ENCODE peak calls at places on chromosomes 1 and 21, in nine cellular contexts. B is hepatocyte, T is fibroblast of lung, J is PC-3, L is endothelial cell of umbilical vein, P is HCT116, O is PC-9, Y is mammary epithelial cell, C is DND-41. A is an unnamed sample.

GRCh38 chr1:206493279-206493678 is 14.1 kb upstream of the RASSF5 start:
- DNase-seq in P (no peak), C (no peak), T (no peak), Y (no peak), B (no peak), L (no peak), J (no peak), O (no peak), A (no peak)

GRCh38 chr1:178134061-178134460 is 40.2 kb downstream of the RASAL2 start:
- DNase-seq in T (peak; percentile 89), L (peak; percentile 55), P (no peak), B (no peak), C (no peak), O (no peak), Y (peak; percentile 54), J (peak; percentile 19), A (peak; percentile 53)

GRCh38 chr1:55131801-55132200 is 83.4 kb downstream of the USP24 start:
- DNase-seq in T (peak; percentile 80), P (no peak), B (no peak), C (no peak), J (peak; percentile 49), L (peak; percentile 35), Y (peak; percentile 24), O (no peak), A (no peak)

GRCh38 chr1:161781995-161782394 is 15.9 kb downstream of the ATF6 start:
- DNase-seq in O (no peak), J (peak; percentile 41), P (no peak), B (no peak), L (no peak), T (peak; percentile 44), Y (no peak), C (no peak), A (no peak)

GRCh38 chr1:155860939-155861496 is 1.7 kb downstream of the SYT11 start:
- DNase-seq in P (no peak), Y (no peak), T (no peak), J (no peak), C (no peak), B (no peak), O (no peak), L (peak; percentile 45), A (no peak)

GRCh38 chr1:3481836-3482589 is 27.5 kb downstream of the ARHGEF16 start:
- DNase-seq in T (no peak), O (peak; percentile 90), C (no peak), Y (peak; percentile 66), L (peak; percentile 24), B (peak; percentile 66), J (peak; percentile 83), P (peak; percentile 42), A (no peak)

GRCh38 chr21:41976611-41977010 is 22.8 kb upstream of the C2CD2 start:
- DNase-seq in C (no peak), Y (no peak), J (no peak), P (no peak), L (no peak), O (no peak), B (no peak), T (no peak), A (no peak)

GRCh38 chr1:183025782-183026774 is 2.9 kb downstream of the LAMC1 start:
- DNase-seq in O (peak; percentile 64), B (no peak), L (no peak), J (peak; percentile 35), Y (peak; percentile 49), T (peak; percentile 50), P (no peak), C (no peak), A (peak; percentile 66)

GRCh38 chr1:24109166-24109483 is 2.8 kb downstream of the MYOM3 start:
- DNase-seq in B (no peak), L (no peak), C (no peak), O (no peak), P (no peak), Y (no peak), J (no peak), T (no peak), A (no peak)

GRCh38 chr1:54763814-54764131 is 550 bp downstream of the PARS2 start:
- DNase-seq in O (no peak), J (no peak), C (peak; percentile 32), P (no peak), T (no peak), Y (no peak), B (no peak), L (no peak), A (no peak)

GRCh38 chr1:184291701-184292100 is 95.1 kb upstream of the C1orf21 start:
- DNase-seq in J (peak; percentile 2), Y (no peak), C (no peak), T (no peak), P (no peak), L (no peak), O (no peak), B (no peak), A (no peak)

GRCh38 chr1:240201931-240202330 is 110.2 kb downstream of the FMN2 start:
- DNase-seq in P (no peak), L (no peak), J (no peak), O (no peak), Y (no peak), C (no peak), B (no peak), T (no peak), A (no peak)

GRCh38 chr1:244436336-244437102 is 15.2 kb downstream of the ADSS2 start:
- DNase-seq in O (no peak), C (no peak), J (peak; percentile 60), Y (peak; percentile 57), T (peak; percentile 74), P (no peak), L (peak; percentile 73), B (no peak), A (no peak)

GRCh38 chr1:244427647-244428046 is 24.1 kb downstream of the ADSS2 start:
- DNase-seq in B (no peak), C (no peak), P (no peak), L (no peak), T (no peak), J (no peak), O (no peak), Y (no peak), A (no peak)

GRCh38 chr1:244435562-244436205 is 16.0 kb downstream of the ADSS2 start:
- DNase-seq in Y (peak; percentile 48), L (peak; percentile 82), B (no peak), T (peak; percentile 80), P (peak; percentile 12), J (peak; percentile 81), O (no peak), C (no peak), A (no peak)

GRCh38 chr1:244429818-244430217 is 21.9 kb downstream of the ADSS2 start:
- DNase-seq in J (no peak), C (no peak), O (no peak), Y (no peak), L (no peak), B (no peak), T (no peak), P (no peak), A (no peak)

DNA sequence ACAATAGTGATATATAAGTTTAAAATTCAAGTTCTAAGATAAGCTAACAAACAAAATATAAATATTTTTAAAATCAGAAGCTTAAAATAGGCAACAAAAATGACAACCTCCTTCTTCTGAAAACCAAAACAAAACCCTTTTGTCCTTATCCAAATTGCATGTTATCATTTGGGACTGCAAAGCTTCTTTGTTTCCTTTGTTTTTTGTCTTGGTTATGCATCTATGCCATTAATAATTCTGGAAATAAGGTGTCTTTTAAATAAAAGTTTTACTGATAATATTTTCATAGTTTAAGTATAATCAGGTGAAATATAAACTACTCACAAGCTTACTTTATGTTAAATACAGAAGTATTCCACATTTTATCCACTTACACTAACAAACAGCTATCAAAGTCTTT is 20.5 kb downstream of the ADSS2 start:
- DNase-seq in Y (no peak), C (no peak), J (no peak), B (no peak), T (no peak), P (no peak), L (no peak), O (no peak), A (no peak)
- TF ChIP-seq CTCF in Y (no peak), C (no peak), J (no peak), B (no peak), T (no peak), P (no peak), L (no peak), O (no peak), A (no peak)

GRCh38 chr1:27634166-27634981 is 611 bp downstream of the FGR start:
- DNase-seq in T (peak; percentile 11), O (no peak), L (peak; percentile 33), Y (no peak), J (no peak), C (peak; percentile 70), P (no peak), B (peak; percentile 36), A (no peak)
- TF ChIP-seq EZH2 in T (peak; percentile 93), O (no peak), L (no peak), Y (no peak), J (no peak), C (no peak), P (no peak), B (peak; percentile 47), A (no peak)

GRCh38 chr1:218665216-218665615 is 320.1 kb downstream of the TGFB2 start:
- DNase-seq in L (peak; percentile 36), P (no peak), C (no peak), B (peak; percentile 30), J (peak; percentile 48), O (no peak), Y (no peak), T (peak; percentile 90), A (no peak)

GRCh38 chr1:218666263-218666662 is 321.1 kb downstream of the TGFB2 start:
- DNase-seq in B (no peak), Y (peak; percentile 47), J (peak; percentile 27), L (no peak), C (no peak), T (peak; percentile 52), P (no peak), O (no peak), A (no peak)

GRCh38 chr1:218661411-218661810 is 316.3 kb downstream of the TGFB2 start:
- DNase-seq in T (no peak), Y (no peak), B (no peak), C (no peak), P (no peak), O (no peak), J (no peak), L (no peak), A (no peak)

GRCh38 chr1:218668151-218668550 is 323.0 kb downstream of the TGFB2 start:
- DNase-seq in C (no peak), O (no peak), Y (no peak), J (no peak), B (no peak), L (no peak), T (no peak), P (no peak), A (peak; percentile 50)

GRCh38 chr1:218664385-218665170 is 319.4 kb downstream of the TGFB2 start:
- DNase-seq in P (no peak), T (peak; percentile 75), L (peak; percentile 34), B (peak; percentile 24), Y (peak; percentile 55), C (no peak), J (peak; percentile 94), O (peak; percentile 61), A (no peak)
- H3K27ac ChIP-seq in P (peak overlapping the region; percentile 71), T (no peak overlapping the region), L (no peak overlapping the region), B (peak overlapping the region; percentile 28), Y (peak overlapping the region; percentile 10), C (no peak overlapping the region), J (peak overlapping the region; percentile 51), O (peak overlapping the region; percentile 32), A (no peak overlapping the region)

DNA sequence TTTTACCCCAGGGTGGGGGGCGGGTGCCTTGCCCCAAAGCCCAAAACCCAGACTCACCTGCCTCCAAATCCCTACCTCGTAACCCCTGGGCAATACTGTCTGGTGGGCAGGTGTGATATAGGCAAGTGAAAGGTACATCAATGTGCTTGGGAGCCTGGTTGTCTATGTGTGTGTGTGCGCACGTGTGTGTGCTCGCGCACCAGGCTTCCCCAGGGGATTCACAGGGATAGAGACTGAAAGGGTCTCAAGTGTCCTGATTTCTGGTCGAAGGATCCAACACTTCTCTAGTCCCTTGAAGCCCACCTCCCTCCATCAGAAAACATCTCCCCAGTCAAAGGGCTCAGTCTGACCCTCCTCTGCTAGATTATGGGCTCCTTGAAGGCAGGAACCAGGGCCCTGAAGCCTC is 28.9 kb upstream of the EPB41 start:
- DNase-seq in C (no peak), L (no peak), O (no peak), P (no peak), T (no peak), Y (no peak), B (no peak), J (no peak), A (peak; percentile 37)
- TF ChIP-seq CTCF in C (no peak), L (no peak), O (no peak), P (no peak), T (no peak), Y (no peak), B (no peak), J (no peak), A (no peak)

A was measured in A673.